ENCODE peak calls at places on chromosome 17, in eight cellular contexts. V is cardiac muscle cell; H is body of pancreas; L is fibroblast of the conjunctiva; M is NCI-H82; R is stimulated activated CD4-positive, alpha-beta T cell treated with anti-CD3 and anti-CD28 coated beads, Interleukin-15, amount 100 ng/mL, for 24 hours; E is A172; K is HCT116. B is an unnamed sample.
A peak's percentile ranks its signal among the peaks of the same experiment; 100 is the strongest.

GRCh38 chr17:1714980-1715802 is 5.0 kb upstream of the TLCD2 start:
- DNase-seq in L (peak; percentile 97), K (peak; percentile 45), M (peak; percentile 61), E (peak; percentile 96), R (peak; percentile 64), H (peak; percentile 94), V (peak; percentile 72), B (peak; percentile 87)

GRCh38 chr17:74745548-74746177 is 2.8 kb upstream of the NHERF1 start:
- DNase-seq in H (no peak), K (no peak), L (no peak), V (no peak), M (no peak), R (no peak), E (no peak), B (no peak)

GRCh38 chr17:75096082-75096625 is 8.4 kb downstream of the SLC16A5 start:
- DNase-seq in K (peak; percentile 95), R (no peak), L (no peak), V (no peak), M (no peak), H (peak; percentile 90), E (peak; percentile 95), B (no peak)

GRCh38 chr17:251531-251930 is 70.1 kb upstream of the DOC2B start:
- DNase-seq in R (no peak), E (no peak), K (no peak), V (no peak), H (peak; percentile 5), M (no peak), L (no peak), B (no peak)

GRCh38 chr17:75832164-75832651 is 12.0 kb downstream of the UNC13D start:
- DNase-seq in K (no peak), H (no peak), E (peak; percentile 98), M (peak; percentile 60), V (no peak), R (peak; percentile 63), L (no peak), B (peak; percentile 35)

GRCh38 chr17:77527836-77528505 is 387.2 kb downstream of the SEC14L1 start:
- DNase-seq in V (no peak), E (no peak), K (no peak), H (no peak), L (no peak), M (peak; percentile 63), R (no peak), B (no peak)

GRCh38 chr17:83081561-83082201 is 2.3 kb downstream of the METRNL start:
- DNase-seq in L (peak; percentile 38), K (no peak), R (no peak), M (no peak), V (no peak), H (peak; percentile 39), E (peak; percentile 52), B (peak; percentile 60)

GRCh38 chr17:46818929-46819859 is 702 bp upstream of the WNT3 start:
- DNase-seq in E (no peak), K (no peak), M (no peak), L (no peak), V (no peak), R (peak; percentile 39), H (no peak), B (no peak)

GRCh38 chr17:142102-142661 is 4.8 kb downstream of the SCGB1C2 start:
- DNase-seq in L (no peak), K (peak; percentile 21), E (peak; percentile 71), R (peak; percentile 63), V (no peak), H (peak; percentile 44), M (peak; percentile 98), B (peak; percentile 86)

GRCh38 chr17:57135026-57135747 is 50.1 kb downstream of the AKAP1 start:
- DNase-seq in M (no peak), L (no peak), R (no peak), K (no peak), V (no peak), E (no peak), H (no peak), B (no peak)

GRCh38 chr17:9192010-9192409 is 170.7 kb downstream of the NTN1 start:
- DNase-seq in M (no peak), H (no peak), V (no peak), L (no peak), E (no peak), K (no peak), R (no peak), B (no peak)